ENCODE peak calls at places on chromosomes 12 and 14, in five cellular contexts. K, W, S, L and A are unnamed samples.

GRCh38 chr14:104388011-104388521 is 191.5 kb upstream of the C14orf180 start:
- DNase-seq in K (no peak), W (no peak), S (no peak), L (no peak), A (peak; percentile 29)

GRCh38 chr12:130164931-130165330 is 2.7 kb downstream of the FZD10 start:
- DNase-seq in K (no peak), W (no peak), S (no peak), L (no peak), A (peak; percentile 85)

GRCh38 chr14:64196668-64197411 is 97.3 kb downstream of the ESR2 start:
- DNase-seq in K (peak; percentile 51), W (peak; percentile 61), S (peak; percentile 76), L (peak; percentile 83), A (peak; percentile 90)

GRCh38 chr12:107718606-107719005 is 33.0 kb downstream of the PWP1 start:
- DNase-seq in K (no peak), W (no peak), S (no peak), L (no peak), A (no peak)

GRCh38 chr12:49901986-49902385 is 1.7 kb downstream of the FAIM2 start:
- DNase-seq in K (no peak), W (no peak), S (no peak), L (no peak), A (no peak)

GRCh38 chr14:92952497-92953298 is 29.7 kb downstream of the CHGA start:
- DNase-seq in K (peak; percentile 79), W (peak; percentile 76), S (no peak), L (no peak), A (no peak)

GRCh38 chr14:95263527-95264231 is 56.0 kb downstream of the CLMN start:
- DNase-seq in K (no peak), W (no peak), S (no peak), L (no peak), A (no peak)

GRCh38 chr14:59919582-59920377 is at the start of gene LRRC9:
- DNase-seq in K (peak; percentile 12), W (no peak), S (peak; percentile 90), L (peak; percentile 99), A (peak; percentile 98)

GRCh38 chr12:64608901-64609542 is 1.3 kb upstream of the RASSF3 start:
- DNase-seq in K (no peak), W (no peak), S (peak; percentile 30), L (peak; percentile 80), A (peak; percentile 86)

GRCh38 chr12:119440961-119441360 is 106.4 kb downstream of the CCDC60 start:
- DNase-seq in K (no peak), W (no peak), S (no peak), L (no peak), A (no peak)

GRCh38 chr12:113831016-113831415 is 135.1 kb downstream of the RBM19 start:
- DNase-seq in K (no peak), W (no peak), S (no peak), L (no peak), A (no peak)

GRCh38 chr12:26805401-26805971 is 27.5 kb downstream of the ITPR2 start:
- DNase-seq in K (no peak), W (no peak), S (no peak), L (no peak), A (no peak)

GRCh38 chr14:75340921-75341320 is 62.3 kb downstream of the FOS start:
- DNase-seq in K (peak; percentile 92), W (peak; percentile 82), S (no peak), L (no peak), A (no peak)

GRCh38 chr14:72714094-72714493 is 179.8 kb downstream of the DPF3 start:
- DNase-seq in K (no peak), W (no peak), S (no peak), L (no peak), A (no peak)

DNA sequence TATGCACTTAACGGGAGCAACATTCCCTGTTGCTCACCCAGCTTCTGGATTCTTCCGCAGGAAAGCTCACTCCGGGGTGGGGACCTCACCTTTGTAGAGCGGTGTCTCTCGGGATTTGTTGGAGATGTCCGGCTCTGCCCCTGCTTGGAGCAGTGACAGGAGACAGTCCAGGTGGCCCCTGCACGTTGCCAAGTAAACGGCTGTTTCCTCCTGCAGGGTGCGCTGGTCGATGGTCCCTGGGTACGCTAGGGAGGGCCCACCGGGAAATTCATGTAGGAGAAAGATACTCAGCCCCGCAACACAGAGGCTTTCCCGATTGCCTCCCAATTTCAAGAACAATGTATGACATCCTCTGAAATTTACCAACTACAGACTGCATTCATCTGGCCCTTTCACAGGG is 23.1 kb downstream of the ASB2 start:
- DNase-seq in K (no peak), W (no peak), S (peak; percentile 37), L (peak; percentile 34), A (peak; percentile 79)
- H3K4me1 ChIP-seq in K (peaks cover 69% of the 10 kb centered on the region), W (peaks cover 49% of the 10 kb centered on the region), S (peaks cover 46% of the 10 kb centered on the region), L (peaks cover 4% of the 10 kb centered on the region), A (no peaks in the 10 kb centered on the region)

DNA sequence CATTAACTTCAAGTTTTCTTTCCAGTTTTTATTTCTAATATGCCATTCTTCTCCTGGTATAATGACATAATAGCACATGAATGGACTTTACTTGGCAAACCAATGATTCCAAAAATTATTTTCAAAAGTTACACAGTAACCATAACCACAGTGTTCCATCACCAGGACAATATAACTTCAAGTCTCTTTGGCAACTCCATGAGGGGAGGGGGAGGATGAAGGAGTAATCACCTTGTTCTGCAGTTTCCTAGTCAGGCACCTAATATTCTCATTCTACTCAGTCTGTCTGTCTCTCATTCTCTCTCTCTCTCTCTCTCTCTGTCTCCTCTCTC is 66.6 kb downstream of the BTG1 start:
- DNase-seq in K (no peak), W (no peak), S (no peak), L (no peak), A (no peak)
- H3K4me1 ChIP-seq in K (peaks cover 61% of the 10 kb centered on the region), W (peaks cover 31% of the 10 kb centered on the region), S (peaks cover 66% of the 10 kb centered on the region), L (no peaks in the 10 kb centered on the region), A (no peaks in the 10 kb centered on the region)

GRCh38 chr12:125197326-125197725 is 132.1 kb downstream of the AACS start:
- DNase-seq in K (no peak), W (no peak), S (no peak), L (no peak), A (no peak)
- H3K4me1 ChIP-seq in K (no peaks in the 10 kb centered on the region), W (no peaks in the 10 kb centered on the region), S (no peaks in the 10 kb centered on the region), L (no peaks in the 10 kb centered on the region), A (no peaks in the 10 kb centered on the region)

GRCh38 chr12:121397521-121397920 is 2.4 kb upstream of the RNF34 start:
- DNase-seq in K (no peak), W (no peak), S (no peak), L (no peak), A (no peak)
- H3K4me1 ChIP-seq in K (peaks cover 35% of the 10 kb centered on the region), W (peaks cover 26% of the 10 kb centered on the region), S (peaks cover 13% of the 10 kb centered on the region), L (no peaks in the 10 kb centered on the region), A (no peaks in the 10 kb centered on the region)

GRCh38 chr12:69345077-69345476 is 3.1 kb upstream of the LYZ start:
- DNase-seq in K (no peak), W (no peak), S (no peak), L (no peak), A (no peak)
- H3K4me1 ChIP-seq in K (peaks cover 3% of the 10 kb centered on the region), W (no peaks in the 10 kb centered on the region), S (no peaks in the 10 kb centered on the region), L (no peaks in the 10 kb centered on the region), A (peaks cover 4% of the 10 kb centered on the region)